ENCODE peak calls at places on chromosome 1, in seven cellular contexts. W, Q, N, O, V, S and M are unnamed samples.

GRCh38 chr1:203040518-203041275 is 14.4 kb downstream of the PPFIA4 start:
- DNase-seq in W (no peak), Q (no peak), N (no peak), O (no peak), V (no peak), S (no peak), M (no peak)

GRCh38 chr1:170967042-170967910 is 31.9 kb downstream of the MROH9 start:
- DNase-seq in W (peak), Q (peak), N (peak), O (peak), V (no peak), S (no peak), M (peak)

GRCh38 chr1:107541412-107541811 is 400.6 kb downstream of the NTNG1 start:
- DNase-seq in W (no peak), Q (no peak), N (no peak), O (no peak), V (no peak), S (no peak), M (no peak)

GRCh38 chr1:158149577-158150269 is 31.0 kb upstream of the CD1D start:
- DNase-seq in W (peak), Q (peak), N (peak), O (peak), V (peak), S (peak), M (peak)

GRCh38 chr1:232529747-232530146 is 100.2 kb downstream of the SIPA1L2 start:
- DNase-seq in W (no peak), Q (no peak), N (no peak), O (peak), V (no peak), S (no peak), M (no peak)

GRCh38 chr1:14954210-14954609 is 199.3 kb upstream of the TMEM51 start:
- DNase-seq in W (no peak), Q (no peak), N (no peak), O (no peak), V (peak), S (no peak), M (no peak)

GRCh38 chr1:31689821-31690220 is 14.0 kb downstream of the COL16A1 start:
- DNase-seq in W (peak), Q (no peak), N (peak), O (peak), V (no peak), S (no peak), M (peak)

GRCh38 chr1:232519186-232519585 is 110.7 kb downstream of the SIPA1L2 start:
- DNase-seq in W (no peak), Q (no peak), N (no peak), O (no peak), V (no peak), S (no peak), M (no peak)

GRCh38 chr1:29789221-29789909 is 553.0 kb downstream of the PTPRU start:
- DNase-seq in W (no peak), Q (no peak), N (no peak), O (no peak), V (no peak), S (no peak), M (no peak)

GRCh38 chr1:209628618-209629299 is 23.5 kb downstream of the LAMB3 start:
- DNase-seq in W (no peak), Q (no peak), N (no peak), O (no peak), V (no peak), S (no peak), M (no peak)

GRCh38 chr1:21706151-21706835 is 37.1 kb upstream of the RAP1GAP start:
- DNase-seq in W (no peak), Q (peak), N (no peak), O (peak), V (no peak), S (no peak), M (no peak)